ENCODE peak calls at places on chromosomes 16 and 17, in seven cellular contexts. R is WTC11; M is CD8-positive, alpha-beta T cell; D is brain microvascular endothelial cell; E is neural crest cell; J is heart left ventricle; A is thoracic aorta. Z is an unnamed sample.
A peak's percentile ranks its signal among the peaks of the same experiment; 100 is the strongest.

GRCh38 chr17:17580662-17581470 is 10.6 kb downstream of the PEMT start:
- DNase-seq in R (no peak), M (no peak), D (no peak), E (no peak), J (no peak), A (no peak), Z (no peak)

GRCh38 chr17:74690409-74690825 is 22.3 kb downstream of the CD300LF start:
- DNase-seq in R (no peak), M (no peak), D (no peak), E (no peak), J (no peak), A (no peak), Z (no peak)

GRCh38 chr17:57803026-57803425 is 46.8 kb downstream of the MRPS23 start:
- DNase-seq in R (no peak), M (no peak), D (no peak), E (peak; percentile 35), J (no peak), A (no peak), Z (no peak)

GRCh38 chr17:34614698-34615097 is 35.3 kb downstream of the TMEM132E start:
- DNase-seq in R (no peak), M (no peak), D (no peak), E (no peak), J (no peak), A (no peak), Z (no peak)

GRCh38 chr17:77948690-77949114 is 9.8 kb upstream of the TNRC6C start:
- DNase-seq in R (no peak), M (no peak), D (peak; percentile 55), E (peak; percentile 29), J (no peak), A (no peak), Z (peak; percentile 49)

GRCh38 chr16:70395345-70395901 is 43.5 kb downstream of the ST3GAL2 start:
- DNase-seq in R (peak; percentile 93), M (peak; percentile 69), D (peak; percentile 15), E (peak; percentile 75), J (peak; percentile 73), A (no peak), Z (peak; percentile 16)

GRCh38 chr17:5203908-5204294 is 12.2 kb upstream of the ZNF594 start:
- DNase-seq in R (no peak), M (no peak), D (peak; percentile 39), E (no peak), J (no peak), A (no peak), Z (peak; percentile 82)

GRCh38 chr16:4028144-4028543 is 88.1 kb downstream of the ADCY9 start:
- DNase-seq in R (no peak), M (no peak), D (no peak), E (no peak), J (no peak), A (no peak), Z (no peak)

GRCh38 chr17:33154869-33155455 is 138.1 kb downstream of the ASIC2 start:
- DNase-seq in R (peak; percentile 34), M (no peak), D (no peak), E (no peak), J (no peak), A (no peak), Z (no peak)

GRCh38 chr16:26981266-26981938 is 85.3 kb upstream of the C16orf82 start:
- DNase-seq in R (no peak), M (no peak), D (peak; percentile 71), E (no peak), J (no peak), A (no peak), Z (peak; percentile 73)

GRCh38 chr16:77599793-77600415 is 122.4 kb upstream of the NUDT7 start:
- DNase-seq in R (no peak), M (no peak), D (peak; percentile 65), E (peak; percentile 28), J (no peak), A (no peak), Z (peak; percentile 9)

GRCh38 chr16:87389245-87389644 is 2.9 kb upstream of the MAP1LC3B start:
- DNase-seq in R (no peak), M (no peak), D (no peak), E (no peak), J (no peak), A (no peak), Z (no peak)

GRCh38 chr17:72357764-72358365 is 237.0 kb downstream of the SOX9 start:
- DNase-seq in R (no peak), M (no peak), D (no peak), E (no peak), J (no peak), A (no peak), Z (no peak)

GRCh38 chr17:66272699-66273390 is 29.6 kb upstream of the PRKCA start:
- DNase-seq in R (no peak), M (no peak), D (peak; percentile 51), E (no peak), J (no peak), A (peak; percentile 12), Z (peak; percentile 91)

GRCh38 chr16:69077251-69077650 is 28.2 kb upstream of the HAS3 start:
- DNase-seq in R (no peak), M (no peak), D (no peak), E (no peak), J (no peak), A (no peak), Z (peak; percentile 34)

GRCh38 chr16:77273815-77274214 is 74.6 kb downstream of the SYCE1L start:
- DNase-seq in R (no peak), M (no peak), D (no peak), E (no peak), J (no peak), A (no peak), Z (no peak)

GRCh38 chr17:35555695-35556094 is 4.9 kb downstream of the SLFN14 start:
- DNase-seq in R (no peak), M (no peak), D (no peak), E (no peak), J (no peak), A (no peak), Z (no peak)

GRCh38 chr17:81884520-81884919 is 6.9 kb downstream of the ALYREF start:
- DNase-seq in R (no peak), M (no peak), D (no peak), E (no peak), J (no peak), A (no peak), Z (no peak)

GRCh38 chr16:49859139-49859947 is 3.4 kb upstream of the ZNF423 start:
- DNase-seq in R (peak; percentile 38), M (no peak), D (no peak), E (no peak), J (peak; percentile 86), A (no peak), Z (no peak)

GRCh38 chr16:85047867-85048455 is 20.4 kb downstream of the KIAA0513 start:
- DNase-seq in R (no peak), M (no peak), D (no peak), E (no peak), J (no peak), A (no peak), Z (no peak)

GRCh38 chr17:13413001-13413400 is 188.7 kb downstream of the HS3ST3A1 start:
- DNase-seq in R (no peak), M (no peak), D (peak; percentile 44), E (no peak), J (no peak), A (no peak), Z (peak; percentile 27)

GRCh38 chr17:39009471-39010085 is 42.4 kb upstream of the FBXO47 start:
- DNase-seq in R (no peak), M (no peak), D (no peak), E (no peak), J (no peak), A (no peak), Z (no peak)

GRCh38 chr17:81480140-81480917 is 32.3 kb downstream of the ACTG1 start:
- DNase-seq in R (no peak), M (no peak), D (no peak), E (no peak), J (no peak), A (no peak), Z (peak; percentile 67)

GRCh38 chr17:29148257-29148789 is 31.9 kb downstream of the MYO18A start:
- DNase-seq in R (no peak), M (no peak), D (no peak), E (no peak), J (no peak), A (no peak), Z (no peak)
- TF ChIP-seq CTCF in R (no peak), M (no peak), D (no peak), E (no peak), J (no peak), A (no peak), Z (no peak)

GRCh38 chr17:79699386-79700036 is 31.2 kb upstream of the ENPP7 start:
- DNase-seq in R (peak; percentile 60), M (no peak), D (no peak), E (no peak), J (no peak), A (no peak), Z (no peak)

GRCh38 chr17:79698086-79698690 is 32.6 kb upstream of the ENPP7 start:
- DNase-seq in R (no peak), M (no peak), D (no peak), E (no peak), J (no peak), A (no peak), Z (no peak)

GRCh38 chr17:79702071-79702470 is 28.7 kb upstream of the ENPP7 start:
- DNase-seq in R (peak; percentile 69), M (no peak), D (no peak), E (no peak), J (no peak), A (no peak), Z (no peak)

GRCh38 chr17:79702550-79703236 is 28.1 kb upstream of the ENPP7 start:
- DNase-seq in R (no peak), M (no peak), D (no peak), E (no peak), J (no peak), A (no peak), Z (no peak)

GRCh38 chr17:79700574-79700973 is 30.2 kb upstream of the ENPP7 start:
- DNase-seq in R (no peak), M (no peak), D (no peak), E (no peak), J (no peak), A (no peak), Z (no peak)
- TF ChIP-seq CTCF in R (no peak), M (no peak), D (no peak), E (no peak), J (no peak), A (no peak), Z (no peak)

GRCh38 chr17:48500435-48501426 is 30.1 kb downstream of the HOXB1 start:
- DNase-seq in R (no peak), M (no peak), D (no peak), E (no peak), J (no peak), A (no peak), Z (no peak)
- TF ChIP-seq CTCF in R (no peak), M (no peak), D (peak; percentile 12), E (no peak), J (no peak), A (no peak), Z (no peak)

DNA sequence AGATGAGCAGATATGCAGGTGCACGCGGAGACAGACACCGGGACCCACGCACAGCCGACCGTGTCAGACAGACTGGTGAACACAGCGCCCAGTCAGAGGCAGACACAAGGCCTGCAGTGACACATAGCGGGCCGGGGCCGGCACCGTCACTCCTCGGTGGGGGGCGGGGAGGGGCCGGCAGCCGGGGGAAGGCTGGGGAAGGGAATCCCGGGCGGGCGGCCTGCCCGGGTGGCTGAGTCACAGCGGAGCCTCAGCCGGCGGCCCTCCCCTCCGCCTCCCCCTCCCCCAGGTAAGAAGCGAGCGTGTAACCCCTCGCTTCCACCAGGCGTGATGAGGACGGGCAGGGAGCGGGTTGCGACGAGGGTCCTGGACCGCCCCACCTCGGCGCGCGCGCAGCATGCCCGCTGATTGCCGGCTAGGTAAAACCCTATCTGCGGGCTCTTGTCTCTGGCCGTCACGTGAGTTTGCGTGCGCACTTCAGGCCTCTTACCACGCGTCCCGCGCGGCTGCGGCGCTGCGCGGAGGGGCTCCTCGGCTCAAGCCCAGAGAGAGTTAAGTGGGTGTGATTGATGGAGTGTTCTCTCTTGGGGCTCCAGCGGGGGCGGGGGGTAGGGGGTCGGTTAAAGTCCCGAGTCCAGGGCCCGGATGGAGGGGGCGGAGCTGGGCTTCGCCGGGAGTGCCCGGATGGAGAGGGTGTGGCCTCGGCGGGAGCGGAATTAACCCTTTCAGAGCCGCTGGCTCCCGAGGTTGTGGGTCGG is 7.8 kb downstream of the KDM6B start:
- DNase-seq in R (peak; percentile 94), M (peak; percentile 97), D (peak; percentile 94), E (peak; percentile 95), J (peak; percentile 94), A (peak; percentile 85), Z (peak; percentile 86)
- TF ChIP-seq CTCF in R (no peak), M (no peak), D (no peak), E (peak; percentile 19), J (peak; percentile 27), A (peak; percentile 14), Z (peak; percentile 37)